ENCODE peak calls at places on chromosomes 13 and 19, in five cellular contexts. One of them, this sample, is unnamed.
A peak's percentile ranks its signal among the peaks of the same experiment; 100 is the strongest.

GRCh38 chr13:104006625-104007061 is 940.4 kb upstream of the SLC10A2 start:
- DNase-seq in renal cortical epithelial cell: peak; percentile 89
- DNase-seq in kidney glomerular epithelial cell: peak; percentile 98
- DNase-seq in EH: no peak
- DNase-seq in RPMI7951: peak; percentile 58
- DNase-seq in this sample: no peak

GRCh38 chr13:94416454-94417080 is 62.9 kb downstream of the DCT start:
- DNase-seq in EH: peak; percentile 14
- DNase-seq in renal cortical epithelial cell: peak; percentile 65
- DNase-seq in kidney glomerular epithelial cell: no peak
- DNase-seq in RPMI7951: peak; percentile 1
- DNase-seq in this sample: no peak

GRCh38 chr19:9936151-9937000 is at the start of gene OLFM2:
- DNase-seq in EH: peak; percentile 58
- DNase-seq in kidney glomerular epithelial cell: no peak
- DNase-seq in RPMI7951: no peak
- DNase-seq in renal cortical epithelial cell: no peak
- DNase-seq in this sample: no peak

GRCh38 chr13:112692104-112692503 is 2.3 kb downstream of the ATP11A start:
- DNase-seq in renal cortical epithelial cell: no peak
- DNase-seq in EH: no peak
- DNase-seq in RPMI7951: no peak
- DNase-seq in kidney glomerular epithelial cell: no peak
- DNase-seq in this sample: no peak

GRCh38 chr13:106349080-106349841 is 186.2 kb downstream of the EFNB2 start:
- DNase-seq in renal cortical epithelial cell: peak; percentile 87
- DNase-seq in kidney glomerular epithelial cell: no peak
- DNase-seq in EH: no peak
- DNase-seq in RPMI7951: no peak
- DNase-seq in this sample: no peak

GRCh38 chr13:50685491-50685890 is 158.0 kb downstream of the DLEU7 start:
- DNase-seq in RPMI7951: peak; percentile 82
- DNase-seq in renal cortical epithelial cell: peak; percentile 22
- DNase-seq in EH: no peak
- DNase-seq in kidney glomerular epithelial cell: no peak
- DNase-seq in this sample: peak; percentile 86

GRCh38 chr19:35718345-35719041 is 690 bp downstream of the KMT2B start:
- DNase-seq in renal cortical epithelial cell: no peak
- DNase-seq in EH: peak; percentile 47
- DNase-seq in kidney glomerular epithelial cell: peak; percentile 29
- DNase-seq in RPMI7951: no peak
- DNase-seq in this sample: peak; percentile 46

GRCh38 chr13:99123101-99124045 is 77.3 kb upstream of the UBAC2 start:
- DNase-seq in EH: peak; percentile 65
- DNase-seq in RPMI7951: peak; percentile 76
- DNase-seq in kidney glomerular epithelial cell: peak; percentile 19
- DNase-seq in renal cortical epithelial cell: peak; percentile 63
- DNase-seq in this sample: peak; percentile 83

GRCh38 chr19:48627211-48627864 is 8.0 kb downstream of the SPHK2 start:
- DNase-seq in kidney glomerular epithelial cell: peak; percentile 47
- DNase-seq in EH: no peak
- DNase-seq in renal cortical epithelial cell: peak; percentile 74
- DNase-seq in RPMI7951: no peak
- DNase-seq in this sample: no peak